ENCODE peak calls at places on chromosome 4, in six cellular contexts. One of them, this sample, is unnamed.

GRCh38 chr4:7384929-7385890 is 49.5 kb downstream of the PSAPL1 start:
- DNase-seq in OCI-LY7: no peak
- DNase-seq in lung: no peak
- DNase-seq in GM23338: no peak
- DNase-seq in sigmoid colon: peak; percentile 55
- DNase-seq in IMR-90: no peak
- DNase-seq in this sample: no peak

GRCh38 chr4:6095023-6095817 is 77.0 kb upstream of the C4orf50 start:
- DNase-seq in GM23338: no peak
- DNase-seq in IMR-90: peak; percentile 4
- DNase-seq in OCI-LY7: no peak
- DNase-seq in lung: no peak
- DNase-seq in sigmoid colon: peak; percentile 14
- DNase-seq in this sample: peak; percentile 25

GRCh38 chr4:28490669-28491068 is 1630.0 kb downstream of the STIM2 start:
- DNase-seq in lung: no peak
- DNase-seq in sigmoid colon: no peak
- DNase-seq in IMR-90: peak; percentile 52
- DNase-seq in GM23338: peak; percentile 17
- DNase-seq in OCI-LY7: no peak
- DNase-seq in this sample: no peak

GRCh38 chr4:143531773-143532491 is 18.4 kb downstream of the SMARCA5 start:
- DNase-seq in GM23338: no peak
- DNase-seq in lung: no peak
- DNase-seq in OCI-LY7: no peak
- DNase-seq in IMR-90: peak; percentile 73
- DNase-seq in sigmoid colon: no peak
- DNase-seq in this sample: no peak

GRCh38 chr4:168604496-168605373 is 107.9 kb downstream of the PALLD start:
- DNase-seq in sigmoid colon: peak; percentile 75
- DNase-seq in OCI-LY7: no peak
- DNase-seq in IMR-90: peak; percentile 87
- DNase-seq in GM23338: peak; percentile 33
- DNase-seq in lung: no peak
- DNase-seq in this sample: peak; percentile 78

GRCh38 chr4:57136281-57136680 is 26.1 kb upstream of the IGFBP7 start:
- DNase-seq in sigmoid colon: no peak
- DNase-seq in IMR-90: peak; percentile 80
- DNase-seq in GM23338: no peak
- DNase-seq in OCI-LY7: no peak
- DNase-seq in lung: no peak
- DNase-seq in this sample: no peak

GRCh38 chr4:143743591-143743990 is 43.1 kb upstream of the FREM3 start:
- DNase-seq in lung: no peak
- DNase-seq in GM23338: no peak
- DNase-seq in IMR-90: no peak
- DNase-seq in sigmoid colon: no peak
- DNase-seq in OCI-LY7: no peak
- DNase-seq in this sample: no peak

GRCh38 chr4:38149472-38149871 is 189.3 kb downstream of the PTTG2 start:
- DNase-seq in GM23338: no peak
- DNase-seq in OCI-LY7: no peak
- DNase-seq in IMR-90: no peak
- DNase-seq in lung: no peak
- DNase-seq in sigmoid colon: no peak
- DNase-seq in this sample: no peak

GRCh38 chr4:114077610-114078009 is 98.2 kb upstream of the ARSJ start:
- DNase-seq in GM23338: no peak
- DNase-seq in IMR-90: peak; percentile 92
- DNase-seq in OCI-LY7: no peak
- DNase-seq in sigmoid colon: no peak
- DNase-seq in lung: no peak
- DNase-seq in this sample: peak; percentile 52

GRCh38 chr4:76956961-76957738 is 7.6 kb downstream of the SEPTIN11 start:
- DNase-seq in IMR-90: no peak
- DNase-seq in sigmoid colon: no peak
- DNase-seq in OCI-LY7: no peak
- DNase-seq in GM23338: no peak
- DNase-seq in lung: no peak
- DNase-seq in this sample: no peak

GRCh38 chr4:73674451-73674919 is 54.2 kb upstream of the RASSF6 start:
- DNase-seq in lung: no peak
- DNase-seq in sigmoid colon: no peak
- DNase-seq in OCI-LY7: no peak
- DNase-seq in IMR-90: peak; percentile 34
- DNase-seq in GM23338: no peak
- DNase-seq in this sample: no peak

GRCh38 chr4:75916091-75916661 is 13.9 kb upstream of the PPEF2 start:
- DNase-seq in lung: no peak
- DNase-seq in IMR-90: peak; percentile 89
- DNase-seq in sigmoid colon: no peak
- DNase-seq in GM23338: peak; percentile 74
- DNase-seq in OCI-LY7: peak; percentile 50
- DNase-seq in this sample: peak; percentile 21

GRCh38 chr4:172232966-172233365 is 419.8 kb downstream of the GALNTL6 start:
- DNase-seq in lung: no peak
- DNase-seq in GM23338: peak; percentile 72
- DNase-seq in OCI-LY7: no peak
- DNase-seq in IMR-90: no peak
- DNase-seq in sigmoid colon: no peak
- DNase-seq in this sample: no peak

GRCh38 chr4:169345207-169345788 is 74.5 kb upstream of the SH3RF1 start:
- DNase-seq in OCI-LY7: no peak
- DNase-seq in IMR-90: peak; percentile 86
- DNase-seq in lung: no peak
- DNase-seq in GM23338: no peak
- DNase-seq in sigmoid colon: no peak
- DNase-seq in this sample: peak; percentile 62

GRCh38 chr4:2886161-2886560 is 42.5 kb downstream of the ADD1 start:
- DNase-seq in sigmoid colon: no peak
- DNase-seq in IMR-90: no peak
- DNase-seq in GM23338: no peak
- DNase-seq in lung: no peak
- DNase-seq in OCI-LY7: no peak
- DNase-seq in this sample: no peak
- H3K36me3 ChIP-seq in sigmoid colon: peaks cover 66% of the 10 kb centered on the region
- H3K36me3 ChIP-seq in IMR-90: peaks cover 25% of the 10 kb centered on the region
- H3K36me3 ChIP-seq in GM23338: peaks cover 8% of the 10 kb centered on the region
- H3K36me3 ChIP-seq in lung: peaks cover 23% of the 10 kb centered on the region
- H3K36me3 ChIP-seq in OCI-LY7: peaks cover 43% of the 10 kb centered on the region
- H3K36me3 ChIP-seq in this sample: peaks cover 8% of the 10 kb centered on the region

DNA sequence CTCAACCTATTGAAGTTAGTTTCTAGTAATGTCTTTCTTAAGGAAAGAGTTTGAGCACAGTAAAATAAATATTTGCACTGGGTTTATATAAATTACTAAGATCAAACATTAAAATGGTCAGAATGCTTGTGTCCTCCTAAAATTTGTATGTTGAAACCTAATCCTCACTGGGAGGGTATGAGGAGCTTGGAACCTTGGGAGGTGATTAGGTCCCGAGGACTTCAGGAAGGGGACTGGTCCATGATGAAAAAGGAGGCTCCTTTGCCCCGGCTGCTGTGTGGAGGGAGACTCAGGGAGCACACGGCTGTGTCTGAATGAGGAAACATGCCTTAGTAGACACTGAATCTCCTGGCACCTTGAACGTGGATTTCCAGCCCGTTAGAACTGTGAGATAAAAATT is 221.9 kb downstream of the TENM3 start:
- DNase-seq in GM23338: no peak
- DNase-seq in IMR-90: no peak
- DNase-seq in OCI-LY7: no peak
- DNase-seq in lung: no peak
- DNase-seq in sigmoid colon: no peak
- DNase-seq in this sample: no peak
- H3K36me3 ChIP-seq in GM23338: no peaks in the 10 kb centered on the region
- H3K36me3 ChIP-seq in IMR-90: no peaks in the 10 kb centered on the region
- H3K36me3 ChIP-seq in OCI-LY7: no peaks in the 10 kb centered on the region
- H3K36me3 ChIP-seq in lung: no peaks in the 10 kb centered on the region
- H3K36me3 ChIP-seq in sigmoid colon: no peaks in the 10 kb centered on the region
- H3K36me3 ChIP-seq in this sample: no peaks in the 10 kb centered on the region

DNA sequence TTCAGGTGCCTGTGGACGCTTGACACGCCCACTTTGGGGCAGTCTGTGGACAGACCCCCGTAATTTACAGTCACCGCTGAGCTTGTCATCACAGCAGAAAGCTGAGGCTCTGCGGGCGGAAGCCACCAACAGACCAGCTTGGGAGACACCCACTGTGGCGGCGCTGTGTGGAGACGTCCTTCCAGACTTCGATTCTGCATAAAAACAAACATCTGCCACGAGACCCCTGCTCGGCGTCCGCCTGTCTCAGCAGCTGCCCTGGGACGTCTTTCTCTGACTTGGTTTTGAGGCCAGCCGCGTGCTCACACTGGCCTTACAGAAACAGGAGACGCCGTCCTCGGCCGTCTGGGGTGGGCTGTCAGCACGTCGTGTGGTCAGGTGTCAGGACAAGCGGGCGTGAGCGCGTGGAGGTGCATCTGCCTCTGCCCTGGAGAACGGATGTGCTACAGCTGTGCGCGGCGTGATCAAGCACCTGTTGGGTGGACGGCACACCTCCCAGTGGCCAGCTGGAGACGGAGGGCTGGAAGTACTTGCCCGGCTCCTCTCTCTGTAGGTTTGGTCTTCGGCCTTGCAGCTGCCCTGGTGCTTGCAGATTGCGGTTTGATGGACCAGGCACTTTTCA is 37.5 kb downstream of the PIGG start:
- DNase-seq in IMR-90: no peak
- DNase-seq in OCI-LY7: no peak
- DNase-seq in GM23338: no peak
- DNase-seq in lung: no peak
- DNase-seq in sigmoid colon: no peak
- DNase-seq in this sample: no peak
- H3K36me3 ChIP-seq in IMR-90: peaks cover 46% of the 10 kb centered on the region
- H3K36me3 ChIP-seq in OCI-LY7: peaks cover 17% of the 10 kb centered on the region
- H3K36me3 ChIP-seq in GM23338: peaks cover 5% of the 10 kb centered on the region
- H3K36me3 ChIP-seq in lung: peaks cover 58% of the 10 kb centered on the region
- H3K36me3 ChIP-seq in sigmoid colon: peaks cover 73% of the 10 kb centered on the region
- H3K36me3 ChIP-seq in this sample: no peaks in the 10 kb centered on the region

GRCh38 chr4:128846063-128846462 is 36.6 kb downstream of the JADE1 start:
- DNase-seq in OCI-LY7: no peak
- DNase-seq in IMR-90: no peak
- DNase-seq in sigmoid colon: no peak
- DNase-seq in GM23338: no peak
- DNase-seq in lung: no peak
- DNase-seq in this sample: no peak
- H3K36me3 ChIP-seq in OCI-LY7: peaks cover 100% of the 10 kb centered on the region
- H3K36me3 ChIP-seq in IMR-90: peaks cover 62% of the 10 kb centered on the region
- H3K36me3 ChIP-seq in sigmoid colon: peaks cover 86% of the 10 kb centered on the region
- H3K36me3 ChIP-seq in GM23338: peaks cover 92% of the 10 kb centered on the region
- H3K36me3 ChIP-seq in lung: peaks cover 31% of the 10 kb centered on the region
- H3K36me3 ChIP-seq in this sample: peaks cover 36% of the 10 kb centered on the region

This sample was measured in MG63.